ENCODE peak calls at places on chromosomes 11 and 22, in ten cellular contexts. One of them, this sample, is unnamed.

GRCh38 chr22:46730568-46731245 is 7.3 kb downstream of the CERK start:
- DNase-seq in suprapubic skin: no peak
- DNase-seq in CD4-positive, alpha-beta T cell: no peak
- DNase-seq in endothelial cell: no peak
- DNase-seq in bronchial epithelial cell: no peak
- DNase-seq in stimulated activated CD4-positive, alpha-beta T cell treated with anti-CD3 and anti-CD28 coated beads, Interleukin-1b, Interleukin-23, amount 100 ng/mL, for 1 hour: no peak
- DNase-seq in aorta: no peak
- DNase-seq in stimulated activated CD8-positive, alpha-beta memory T cell treated with anti-CD3 and anti-CD28 coated beads, Interleukin-2, amount 100 ng/mL, for 48 hours: no peak
- DNase-seq in NCI-H1092: no peak
- DNase-seq in NCI-H774: no peak
- DNase-seq in this sample: no peak

GRCh38 chr11:43399983-43400630 is 41.4 kb downstream of the TTC17 start:
- DNase-seq in suprapubic skin: no peak
- DNase-seq in CD4-positive, alpha-beta T cell: no peak
- DNase-seq in endothelial cell: no peak
- DNase-seq in bronchial epithelial cell: peak
- DNase-seq in stimulated activated CD4-positive, alpha-beta T cell treated with anti-CD3 and anti-CD28 coated beads, Interleukin-1b, Interleukin-23, amount 100 ng/mL, for 1 hour: no peak
- DNase-seq in aorta: no peak
- DNase-seq in stimulated activated CD8-positive, alpha-beta memory T cell treated with anti-CD3 and anti-CD28 coated beads, Interleukin-2, amount 100 ng/mL, for 48 hours: no peak
- DNase-seq in NCI-H1092: no peak
- DNase-seq in NCI-H774: no peak
- DNase-seq in this sample: no peak

GRCh38 chr22:25090225-25090651 is 109.4 kb upstream of the CRYBB3 start:
- DNase-seq in suprapubic skin: no peak
- DNase-seq in CD4-positive, alpha-beta T cell: no peak
- DNase-seq in endothelial cell: no peak
- DNase-seq in bronchial epithelial cell: no peak
- DNase-seq in stimulated activated CD4-positive, alpha-beta T cell treated with anti-CD3 and anti-CD28 coated beads, Interleukin-1b, Interleukin-23, amount 100 ng/mL, for 1 hour: no peak
- DNase-seq in aorta: no peak
- DNase-seq in stimulated activated CD8-positive, alpha-beta memory T cell treated with anti-CD3 and anti-CD28 coated beads, Interleukin-2, amount 100 ng/mL, for 48 hours: no peak
- DNase-seq in NCI-H1092: no peak
- DNase-seq in NCI-H774: no peak
- DNase-seq in this sample: no peak

GRCh38 chr11:90845126-90845525 is 622.3 kb upstream of the CHORDC1 start:
- DNase-seq in suprapubic skin: no peak
- DNase-seq in CD4-positive, alpha-beta T cell: no peak
- DNase-seq in endothelial cell: no peak
- DNase-seq in bronchial epithelial cell: peak
- DNase-seq in stimulated activated CD4-positive, alpha-beta T cell treated with anti-CD3 and anti-CD28 coated beads, Interleukin-1b, Interleukin-23, amount 100 ng/mL, for 1 hour: no peak
- DNase-seq in aorta: no peak
- DNase-seq in stimulated activated CD8-positive, alpha-beta memory T cell treated with anti-CD3 and anti-CD28 coated beads, Interleukin-2, amount 100 ng/mL, for 48 hours: no peak
- DNase-seq in NCI-H1092: no peak
- DNase-seq in NCI-H774: no peak
- DNase-seq in this sample: no peak

GRCh38 chr11:48037709-48038468 is 57.5 kb downstream of the PTPRJ start:
- DNase-seq in suprapubic skin: no peak
- DNase-seq in CD4-positive, alpha-beta T cell: no peak
- DNase-seq in endothelial cell: no peak
- DNase-seq in bronchial epithelial cell: no peak
- DNase-seq in stimulated activated CD4-positive, alpha-beta T cell treated with anti-CD3 and anti-CD28 coated beads, Interleukin-1b, Interleukin-23, amount 100 ng/mL, for 1 hour: no peak
- DNase-seq in aorta: no peak
- DNase-seq in stimulated activated CD8-positive, alpha-beta memory T cell treated with anti-CD3 and anti-CD28 coated beads, Interleukin-2, amount 100 ng/mL, for 48 hours: no peak
- DNase-seq in NCI-H1092: no peak
- DNase-seq in NCI-H774: no peak
- DNase-seq in this sample: no peak

GRCh38 chr11:113324250-113324649 is 9.9 kb downstream of the TTC12 start:
- DNase-seq in suprapubic skin: no peak
- DNase-seq in CD4-positive, alpha-beta T cell: no peak
- DNase-seq in endothelial cell: no peak
- DNase-seq in bronchial epithelial cell: no peak
- DNase-seq in stimulated activated CD4-positive, alpha-beta T cell treated with anti-CD3 and anti-CD28 coated beads, Interleukin-1b, Interleukin-23, amount 100 ng/mL, for 1 hour: no peak
- DNase-seq in aorta: no peak
- DNase-seq in stimulated activated CD8-positive, alpha-beta memory T cell treated with anti-CD3 and anti-CD28 coated beads, Interleukin-2, amount 100 ng/mL, for 48 hours: no peak
- DNase-seq in NCI-H1092: no peak
- DNase-seq in NCI-H774: no peak
- DNase-seq in this sample: no peak

GRCh38 chr11:35641206-35641885 is 21.2 kb upstream of the TRIM44 start:
- DNase-seq in suprapubic skin: no peak
- DNase-seq in CD4-positive, alpha-beta T cell: no peak
- DNase-seq in endothelial cell: no peak
- DNase-seq in bronchial epithelial cell: no peak
- DNase-seq in stimulated activated CD4-positive, alpha-beta T cell treated with anti-CD3 and anti-CD28 coated beads, Interleukin-1b, Interleukin-23, amount 100 ng/mL, for 1 hour: no peak
- DNase-seq in aorta: no peak
- DNase-seq in stimulated activated CD8-positive, alpha-beta memory T cell treated with anti-CD3 and anti-CD28 coated beads, Interleukin-2, amount 100 ng/mL, for 48 hours: no peak
- DNase-seq in NCI-H1092: no peak
- DNase-seq in NCI-H774: no peak
- DNase-seq in this sample: no peak

GRCh38 chr22:44538071-44538470 is 40.0 kb upstream of the RTL6 start:
- DNase-seq in suprapubic skin: no peak
- DNase-seq in CD4-positive, alpha-beta T cell: no peak
- DNase-seq in endothelial cell: no peak
- DNase-seq in bronchial epithelial cell: peak
- DNase-seq in stimulated activated CD4-positive, alpha-beta T cell treated with anti-CD3 and anti-CD28 coated beads, Interleukin-1b, Interleukin-23, amount 100 ng/mL, for 1 hour: no peak
- DNase-seq in aorta: no peak
- DNase-seq in stimulated activated CD8-positive, alpha-beta memory T cell treated with anti-CD3 and anti-CD28 coated beads, Interleukin-2, amount 100 ng/mL, for 48 hours: no peak
- DNase-seq in NCI-H1092: no peak
- DNase-seq in NCI-H774: no peak
- DNase-seq in this sample: no peak

GRCh38 chr22:50531546-50532352 is 1.9 kb upstream of the TYMP start:
- DNase-seq in suprapubic skin: peak
- DNase-seq in CD4-positive, alpha-beta T cell: peak
- DNase-seq in endothelial cell: peak
- DNase-seq in bronchial epithelial cell: peak
- DNase-seq in stimulated activated CD4-positive, alpha-beta T cell treated with anti-CD3 and anti-CD28 coated beads, Interleukin-1b, Interleukin-23, amount 100 ng/mL, for 1 hour: peak
- DNase-seq in aorta: peak
- DNase-seq in stimulated activated CD8-positive, alpha-beta memory T cell treated with anti-CD3 and anti-CD28 coated beads, Interleukin-2, amount 100 ng/mL, for 48 hours: no peak
- DNase-seq in NCI-H1092: no peak
- DNase-seq in NCI-H774: peak
- DNase-seq in this sample: peak

GRCh38 chr22:29457730-29458129 is 19.3 kb downstream of the RFPL1 start:
- DNase-seq in suprapubic skin: no peak
- DNase-seq in CD4-positive, alpha-beta T cell: no peak
- DNase-seq in endothelial cell: peak
- DNase-seq in bronchial epithelial cell: peak
- DNase-seq in stimulated activated CD4-positive, alpha-beta T cell treated with anti-CD3 and anti-CD28 coated beads, Interleukin-1b, Interleukin-23, amount 100 ng/mL, for 1 hour: no peak
- DNase-seq in aorta: no peak
- DNase-seq in stimulated activated CD8-positive, alpha-beta memory T cell treated with anti-CD3 and anti-CD28 coated beads, Interleukin-2, amount 100 ng/mL, for 48 hours: no peak
- DNase-seq in NCI-H1092: no peak
- DNase-seq in NCI-H774: peak
- DNase-seq in this sample: no peak

GRCh38 chr11:13316528-13316961 is 39.0 kb downstream of the BMAL1 start:
- DNase-seq in suprapubic skin: no peak
- DNase-seq in CD4-positive, alpha-beta T cell: no peak
- DNase-seq in endothelial cell: no peak
- DNase-seq in bronchial epithelial cell: peak
- DNase-seq in stimulated activated CD4-positive, alpha-beta T cell treated with anti-CD3 and anti-CD28 coated beads, Interleukin-1b, Interleukin-23, amount 100 ng/mL, for 1 hour: no peak
- DNase-seq in aorta: peak
- DNase-seq in stimulated activated CD8-positive, alpha-beta memory T cell treated with anti-CD3 and anti-CD28 coated beads, Interleukin-2, amount 100 ng/mL, for 48 hours: no peak
- DNase-seq in NCI-H1092: no peak
- DNase-seq in NCI-H774: no peak
- DNase-seq in this sample: no peak

GRCh38 chr11:33695051-33695566 is 5.5 kb downstream of the C11orf91 start:
- DNase-seq in suprapubic skin: no peak
- DNase-seq in CD4-positive, alpha-beta T cell: no peak
- DNase-seq in endothelial cell: no peak
- DNase-seq in bronchial epithelial cell: no peak
- DNase-seq in stimulated activated CD4-positive, alpha-beta T cell treated with anti-CD3 and anti-CD28 coated beads, Interleukin-1b, Interleukin-23, amount 100 ng/mL, for 1 hour: no peak
- DNase-seq in aorta: no peak
- DNase-seq in stimulated activated CD8-positive, alpha-beta memory T cell treated with anti-CD3 and anti-CD28 coated beads, Interleukin-2, amount 100 ng/mL, for 48 hours: no peak
- DNase-seq in NCI-H1092: peak
- DNase-seq in NCI-H774: no peak
- DNase-seq in this sample: no peak

GRCh38 chr11:76805206-76805913 is 22.2 kb downstream of the TSKU start:
- DNase-seq in suprapubic skin: peak
- DNase-seq in CD4-positive, alpha-beta T cell: no peak
- DNase-seq in endothelial cell: no peak
- DNase-seq in bronchial epithelial cell: peak
- DNase-seq in stimulated activated CD4-positive, alpha-beta T cell treated with anti-CD3 and anti-CD28 coated beads, Interleukin-1b, Interleukin-23, amount 100 ng/mL, for 1 hour: no peak
- DNase-seq in aorta: no peak
- DNase-seq in stimulated activated CD8-positive, alpha-beta memory T cell treated with anti-CD3 and anti-CD28 coated beads, Interleukin-2, amount 100 ng/mL, for 48 hours: no peak
- DNase-seq in NCI-H1092: no peak
- DNase-seq in NCI-H774: no peak
- DNase-seq in this sample: no peak

GRCh38 chr11:100205926-100206325 is 481.2 kb upstream of the ARHGAP42 start:
- DNase-seq in suprapubic skin: no peak
- DNase-seq in CD4-positive, alpha-beta T cell: no peak
- DNase-seq in endothelial cell: no peak
- DNase-seq in bronchial epithelial cell: peak
- DNase-seq in stimulated activated CD4-positive, alpha-beta T cell treated with anti-CD3 and anti-CD28 coated beads, Interleukin-1b, Interleukin-23, amount 100 ng/mL, for 1 hour: no peak
- DNase-seq in aorta: no peak
- DNase-seq in stimulated activated CD8-positive, alpha-beta memory T cell treated with anti-CD3 and anti-CD28 coated beads, Interleukin-2, amount 100 ng/mL, for 48 hours: no peak
- DNase-seq in NCI-H1092: no peak
- DNase-seq in NCI-H774: no peak
- DNase-seq in this sample: no peak

GRCh38 chr22:50445071-50445879 is 29.6 kb downstream of the SBF1 start:
- DNase-seq in suprapubic skin: no peak
- DNase-seq in CD4-positive, alpha-beta T cell: no peak
- DNase-seq in endothelial cell: no peak
- DNase-seq in bronchial epithelial cell: no peak
- DNase-seq in stimulated activated CD4-positive, alpha-beta T cell treated with anti-CD3 and anti-CD28 coated beads, Interleukin-1b, Interleukin-23, amount 100 ng/mL, for 1 hour: no peak
- DNase-seq in aorta: no peak
- DNase-seq in stimulated activated CD8-positive, alpha-beta memory T cell treated with anti-CD3 and anti-CD28 coated beads, Interleukin-2, amount 100 ng/mL, for 48 hours: peak
- DNase-seq in NCI-H1092: no peak
- DNase-seq in NCI-H774: no peak
- DNase-seq in this sample: no peak

GRCh38 chr22:44549021-44549420 is 51.0 kb upstream of the RTL6 start:
- DNase-seq in suprapubic skin: no peak
- DNase-seq in CD4-positive, alpha-beta T cell: no peak
- DNase-seq in endothelial cell: no peak
- DNase-seq in bronchial epithelial cell: no peak
- DNase-seq in stimulated activated CD4-positive, alpha-beta T cell treated with anti-CD3 and anti-CD28 coated beads, Interleukin-1b, Interleukin-23, amount 100 ng/mL, for 1 hour: no peak
- DNase-seq in aorta: no peak
- DNase-seq in stimulated activated CD8-positive, alpha-beta memory T cell treated with anti-CD3 and anti-CD28 coated beads, Interleukin-2, amount 100 ng/mL, for 48 hours: no peak
- DNase-seq in NCI-H1092: no peak
- DNase-seq in NCI-H774: no peak
- DNase-seq in this sample: no peak

GRCh38 chr11:17924713-17925112 is 88.1 kb downstream of the SERGEF start:
- DNase-seq in suprapubic skin: no peak
- DNase-seq in CD4-positive, alpha-beta T cell: no peak
- DNase-seq in endothelial cell: no peak
- DNase-seq in bronchial epithelial cell: no peak
- DNase-seq in stimulated activated CD4-positive, alpha-beta T cell treated with anti-CD3 and anti-CD28 coated beads, Interleukin-1b, Interleukin-23, amount 100 ng/mL, for 1 hour: no peak
- DNase-seq in aorta: no peak
- DNase-seq in stimulated activated CD8-positive, alpha-beta memory T cell treated with anti-CD3 and anti-CD28 coated beads, Interleukin-2, amount 100 ng/mL, for 48 hours: no peak
- DNase-seq in NCI-H1092: no peak
- DNase-seq in NCI-H774: no peak
- DNase-seq in this sample: no peak

GRCh38 chr22:44352378-44353062 is 39.8 kb upstream of the SHISAL1 start:
- DNase-seq in suprapubic skin: no peak
- DNase-seq in CD4-positive, alpha-beta T cell: no peak
- DNase-seq in endothelial cell: no peak
- DNase-seq in bronchial epithelial cell: no peak
- DNase-seq in stimulated activated CD4-positive, alpha-beta T cell treated with anti-CD3 and anti-CD28 coated beads, Interleukin-1b, Interleukin-23, amount 100 ng/mL, for 1 hour: no peak
- DNase-seq in aorta: no peak
- DNase-seq in stimulated activated CD8-positive, alpha-beta memory T cell treated with anti-CD3 and anti-CD28 coated beads, Interleukin-2, amount 100 ng/mL, for 48 hours: no peak
- DNase-seq in NCI-H1092: no peak
- DNase-seq in NCI-H774: no peak
- DNase-seq in this sample: no peak

GRCh38 chr11:8083871-8084281 is 2.9 kb downstream of the TUB start:
- DNase-seq in suprapubic skin: no peak
- DNase-seq in CD4-positive, alpha-beta T cell: no peak
- DNase-seq in endothelial cell: no peak
- DNase-seq in bronchial epithelial cell: no peak
- DNase-seq in stimulated activated CD4-positive, alpha-beta T cell treated with anti-CD3 and anti-CD28 coated beads, Interleukin-1b, Interleukin-23, amount 100 ng/mL, for 1 hour: no peak
- DNase-seq in aorta: no peak
- DNase-seq in stimulated activated CD8-positive, alpha-beta memory T cell treated with anti-CD3 and anti-CD28 coated beads, Interleukin-2, amount 100 ng/mL, for 48 hours: no peak
- DNase-seq in NCI-H1092: no peak
- DNase-seq in NCI-H774: no peak
- DNase-seq in this sample: no peak

GRCh38 chr11:131290111-131290510 is 80.3 kb upstream of the NTM start:
- DNase-seq in suprapubic skin: no peak
- DNase-seq in CD4-positive, alpha-beta T cell: no peak
- DNase-seq in endothelial cell: no peak
- DNase-seq in bronchial epithelial cell: no peak
- DNase-seq in stimulated activated CD4-positive, alpha-beta T cell treated with anti-CD3 and anti-CD28 coated beads, Interleukin-1b, Interleukin-23, amount 100 ng/mL, for 1 hour: no peak
- DNase-seq in aorta: no peak
- DNase-seq in stimulated activated CD8-positive, alpha-beta memory T cell treated with anti-CD3 and anti-CD28 coated beads, Interleukin-2, amount 100 ng/mL, for 48 hours: no peak
- DNase-seq in NCI-H1092: no peak
- DNase-seq in NCI-H774: no peak
- DNase-seq in this sample: no peak

GRCh38 chr11:102555091-102555490 is 24.5 kb upstream of the MMP7 start:
- DNase-seq in suprapubic skin: no peak
- DNase-seq in CD4-positive, alpha-beta T cell: no peak
- DNase-seq in endothelial cell: no peak
- DNase-seq in bronchial epithelial cell: no peak
- DNase-seq in stimulated activated CD4-positive, alpha-beta T cell treated with anti-CD3 and anti-CD28 coated beads, Interleukin-1b, Interleukin-23, amount 100 ng/mL, for 1 hour: no peak
- DNase-seq in aorta: no peak
- DNase-seq in stimulated activated CD8-positive, alpha-beta memory T cell treated with anti-CD3 and anti-CD28 coated beads, Interleukin-2, amount 100 ng/mL, for 48 hours: no peak
- DNase-seq in NCI-H1092: no peak
- DNase-seq in NCI-H774: no peak
- DNase-seq in this sample: no peak

GRCh38 chr22:27874756-27875155 is 44.3 kb downstream of the PITPNB start:
- DNase-seq in suprapubic skin: no peak
- DNase-seq in CD4-positive, alpha-beta T cell: no peak
- DNase-seq in endothelial cell: no peak
- DNase-seq in bronchial epithelial cell: no peak
- DNase-seq in stimulated activated CD4-positive, alpha-beta T cell treated with anti-CD3 and anti-CD28 coated beads, Interleukin-1b, Interleukin-23, amount 100 ng/mL, for 1 hour: no peak
- DNase-seq in aorta: no peak
- DNase-seq in stimulated activated CD8-positive, alpha-beta memory T cell treated with anti-CD3 and anti-CD28 coated beads, Interleukin-2, amount 100 ng/mL, for 48 hours: no peak
- DNase-seq in NCI-H1092: no peak
- DNase-seq in NCI-H774: no peak
- DNase-seq in this sample: no peak

GRCh38 chr22:22460635-22461034 is 47.9 kb downstream of the ZNF280B start:
- DNase-seq in suprapubic skin: no peak
- DNase-seq in CD4-positive, alpha-beta T cell: no peak
- DNase-seq in endothelial cell: no peak
- DNase-seq in bronchial epithelial cell: no peak
- DNase-seq in stimulated activated CD4-positive, alpha-beta T cell treated with anti-CD3 and anti-CD28 coated beads, Interleukin-1b, Interleukin-23, amount 100 ng/mL, for 1 hour: no peak
- DNase-seq in aorta: no peak
- DNase-seq in stimulated activated CD8-positive, alpha-beta memory T cell treated with anti-CD3 and anti-CD28 coated beads, Interleukin-2, amount 100 ng/mL, for 48 hours: no peak
- DNase-seq in NCI-H1092: no peak
- DNase-seq in NCI-H774: no peak
- DNase-seq in this sample: no peak

GRCh38 chr11:78586452-78587046 is 11.9 kb upstream of the NARS2 start:
- DNase-seq in suprapubic skin: no peak
- DNase-seq in CD4-positive, alpha-beta T cell: no peak
- DNase-seq in endothelial cell: no peak
- DNase-seq in bronchial epithelial cell: peak
- DNase-seq in stimulated activated CD4-positive, alpha-beta T cell treated with anti-CD3 and anti-CD28 coated beads, Interleukin-1b, Interleukin-23, amount 100 ng/mL, for 1 hour: no peak
- DNase-seq in aorta: no peak
- DNase-seq in stimulated activated CD8-positive, alpha-beta memory T cell treated with anti-CD3 and anti-CD28 coated beads, Interleukin-2, amount 100 ng/mL, for 48 hours: no peak
- DNase-seq in NCI-H1092: no peak
- DNase-seq in NCI-H774: no peak
- DNase-seq in this sample: peak

GRCh38 chr11:69524291-69524882 is 42.9 kb downstream of the LINC01488 start:
- DNase-seq in suprapubic skin: no peak
- DNase-seq in CD4-positive, alpha-beta T cell: no peak
- DNase-seq in endothelial cell: no peak
- DNase-seq in bronchial epithelial cell: peak
- DNase-seq in stimulated activated CD4-positive, alpha-beta T cell treated with anti-CD3 and anti-CD28 coated beads, Interleukin-1b, Interleukin-23, amount 100 ng/mL, for 1 hour: no peak
- DNase-seq in aorta: no peak
- DNase-seq in stimulated activated CD8-positive, alpha-beta memory T cell treated with anti-CD3 and anti-CD28 coated beads, Interleukin-2, amount 100 ng/mL, for 48 hours: no peak
- DNase-seq in NCI-H1092: no peak
- DNase-seq in NCI-H774: no peak
- DNase-seq in this sample: no peak

GRCh38 chr22:24133187-24133965 is 47.9 kb upstream of the SUSD2 start:
- DNase-seq in suprapubic skin: no peak
- DNase-seq in CD4-positive, alpha-beta T cell: peak
- DNase-seq in endothelial cell: no peak
- DNase-seq in bronchial epithelial cell: no peak
- DNase-seq in stimulated activated CD4-positive, alpha-beta T cell treated with anti-CD3 and anti-CD28 coated beads, Interleukin-1b, Interleukin-23, amount 100 ng/mL, for 1 hour: no peak
- DNase-seq in aorta: no peak
- DNase-seq in stimulated activated CD8-positive, alpha-beta memory T cell treated with anti-CD3 and anti-CD28 coated beads, Interleukin-2, amount 100 ng/mL, for 48 hours: no peak
- DNase-seq in NCI-H1092: no peak
- DNase-seq in NCI-H774: no peak
- DNase-seq in this sample: no peak

GRCh38 chr11:35134403-35135126 is 4.4 kb upstream of the CD44 start:
- DNase-seq in suprapubic skin: no peak
- DNase-seq in CD4-positive, alpha-beta T cell: no peak
- DNase-seq in endothelial cell: no peak
- DNase-seq in bronchial epithelial cell: peak
- DNase-seq in stimulated activated CD4-positive, alpha-beta T cell treated with anti-CD3 and anti-CD28 coated beads, Interleukin-1b, Interleukin-23, amount 100 ng/mL, for 1 hour: no peak
- DNase-seq in aorta: no peak
- DNase-seq in stimulated activated CD8-positive, alpha-beta memory T cell treated with anti-CD3 and anti-CD28 coated beads, Interleukin-2, amount 100 ng/mL, for 48 hours: no peak
- DNase-seq in NCI-H1092: no peak
- DNase-seq in NCI-H774: no peak
- DNase-seq in this sample: no peak

This sample was measured in T-helper 1 cell.